ENCODE peak calls at places on chromosomes 11 and 22, in four cellular contexts. One of them, this sample, is unnamed. For H3K4me1 and H3K27me3, the result is how much of the 10 kb centered on the place peaks cover.

GRCh38 chr11:113167599-113167998 is 146.8 kb upstream of the TTC12 start:
- DNase-seq in upper lobe of right lung: no peak
- DNase-seq in uterus: no peak
- DNase-seq in effector memory CD4-positive, alpha-beta T cell: no peak
- DNase-seq in this sample: no peak

GRCh38 chr11:134068829-134069425 is at the start of gene JAM3:
- DNase-seq in effector memory CD4-positive, alpha-beta T cell: peak
- DNase-seq in upper lobe of right lung: peak
- DNase-seq in uterus: peak
- DNase-seq in this sample: peak

GRCh38 chr11:78651923-78652602 is 77.4 kb upstream of the NARS2 start:
- DNase-seq in effector memory CD4-positive, alpha-beta T cell: no peak
- DNase-seq in upper lobe of right lung: no peak
- DNase-seq in uterus: no peak
- DNase-seq in this sample: no peak

GRCh38 chr11:38089728-38090127 is 1491.7 kb upstream of the RAG2 start:
- DNase-seq in upper lobe of right lung: no peak
- DNase-seq in uterus: no peak
- DNase-seq in effector memory CD4-positive, alpha-beta T cell: no peak
- DNase-seq in this sample: no peak

GRCh38 chr11:32153747-32154146 is 62.9 kb downstream of the RCN1 start:
- DNase-seq in uterus: no peak
- DNase-seq in upper lobe of right lung: no peak
- DNase-seq in effector memory CD4-positive, alpha-beta T cell: no peak
- DNase-seq in this sample: no peak

GRCh38 chr11:88315981-88316441 is 21.5 kb downstream of the CTSC start:
- DNase-seq in uterus: no peak
- DNase-seq in upper lobe of right lung: no peak
- DNase-seq in effector memory CD4-positive, alpha-beta T cell: no peak
- DNase-seq in this sample: no peak

GRCh38 chr11:118002010-118002540 is 15.9 kb downstream of the IL10RA start:
- DNase-seq in uterus: no peak
- DNase-seq in upper lobe of right lung: no peak
- DNase-seq in effector memory CD4-positive, alpha-beta T cell: no peak
- DNase-seq in this sample: no peak

GRCh38 chr11:134556186-134556585 is 144.1 kb upstream of the B3GAT1 start:
- DNase-seq in effector memory CD4-positive, alpha-beta T cell: no peak
- DNase-seq in uterus: no peak
- DNase-seq in upper lobe of right lung: no peak
- DNase-seq in this sample: no peak

GRCh38 chr11:79437274-79437980 is 3.4 kb downstream of the TENM4 start:
- DNase-seq in effector memory CD4-positive, alpha-beta T cell: no peak
- DNase-seq in upper lobe of right lung: peak
- DNase-seq in uterus: peak
- DNase-seq in this sample: no peak

GRCh38 chr11:132028380-132029240 is 658.2 kb downstream of the NTM start:
- DNase-seq in uterus: no peak
- DNase-seq in upper lobe of right lung: no peak
- DNase-seq in effector memory CD4-positive, alpha-beta T cell: no peak
- DNase-seq in this sample: no peak

GRCh38 chr11:127966821-127967220 is 620.5 kb downstream of the ETS1 start:
- DNase-seq in effector memory CD4-positive, alpha-beta T cell: no peak
- DNase-seq in upper lobe of right lung: no peak
- DNase-seq in uterus: no peak
- DNase-seq in this sample: no peak

GRCh38 chr22:26828311-26828710 is 170.9 kb downstream of the MIAT start:
- DNase-seq in uterus: no peak
- DNase-seq in effector memory CD4-positive, alpha-beta T cell: no peak
- DNase-seq in upper lobe of right lung: no peak
- DNase-seq in this sample: no peak

GRCh38 chr11:118497831-118498230 is 29.4 kb upstream of the TTC36 start:
- DNase-seq in upper lobe of right lung: no peak
- DNase-seq in uterus: no peak
- DNase-seq in effector memory CD4-positive, alpha-beta T cell: no peak
- DNase-seq in this sample: no peak

GRCh38 chr22:39081557-39081956 is 4.5 kb downstream of the APOBEC3G start:
- DNase-seq in uterus: no peak
- DNase-seq in upper lobe of right lung: no peak
- DNase-seq in effector memory CD4-positive, alpha-beta T cell: no peak
- DNase-seq in this sample: no peak

GRCh38 chr22:39080993-39081513 is 4.0 kb downstream of the APOBEC3G start:
- DNase-seq in effector memory CD4-positive, alpha-beta T cell: no peak
- DNase-seq in uterus: no peak
- DNase-seq in upper lobe of right lung: no peak
- DNase-seq in this sample: no peak

GRCh38 chr22:39084666-39085065 is 7.6 kb downstream of the APOBEC3G start:
- DNase-seq in uterus: no peak
- DNase-seq in upper lobe of right lung: no peak
- DNase-seq in effector memory CD4-positive, alpha-beta T cell: no peak
- DNase-seq in this sample: no peak

GRCh38 chr22:39080052-39080762 is 3.1 kb downstream of the APOBEC3G start:
- DNase-seq in upper lobe of right lung: no peak
- DNase-seq in uterus: no peak
- DNase-seq in effector memory CD4-positive, alpha-beta T cell: peak
- DNase-seq in this sample: no peak

DNA sequence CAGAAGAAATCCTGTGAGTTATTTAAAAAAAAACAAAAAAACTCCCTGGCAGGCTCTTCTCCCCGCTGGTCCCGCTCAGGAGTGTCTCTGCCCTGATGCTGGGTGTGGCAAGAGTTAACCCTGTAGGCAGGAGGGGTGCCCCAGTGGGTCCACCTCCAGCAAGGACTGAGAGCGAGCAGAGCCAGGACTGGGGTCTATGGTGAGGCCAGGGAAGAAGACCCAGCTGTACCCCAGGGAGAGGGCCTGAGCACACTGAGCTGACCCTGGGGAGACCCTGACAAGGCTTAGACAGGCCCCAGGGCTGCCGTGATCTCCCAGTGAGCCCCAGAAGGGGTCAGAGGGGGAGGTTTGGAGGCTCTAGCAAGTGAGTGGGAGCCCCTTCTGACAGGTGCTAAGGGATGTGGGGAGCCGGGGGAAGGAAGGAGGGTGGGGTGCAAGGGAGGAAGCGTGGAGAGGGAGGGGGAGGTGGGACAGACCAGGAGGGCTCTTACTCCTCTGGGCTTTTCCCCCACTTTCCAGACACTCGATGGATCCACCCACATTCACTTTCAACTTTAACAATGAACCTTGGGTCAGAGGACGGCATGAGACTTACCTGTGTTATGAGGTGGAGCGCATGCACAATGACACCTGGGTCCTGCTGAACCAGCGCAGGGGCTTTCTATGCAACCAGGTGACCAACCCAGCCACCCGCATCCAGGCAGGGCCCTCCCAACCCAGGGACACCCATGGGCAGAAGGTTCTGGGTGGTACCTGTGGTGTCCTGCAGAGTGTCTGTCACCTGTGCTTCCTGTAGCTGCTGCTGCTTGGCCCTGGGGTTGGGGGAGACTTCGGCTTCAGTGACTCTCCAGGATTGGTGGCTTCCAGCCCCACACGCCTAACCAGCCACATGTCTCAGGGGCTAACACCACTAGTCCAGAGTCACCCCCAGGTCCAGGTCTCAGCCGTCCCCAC is 6.4 kb downstream of the APOBEC3G start:
- DNase-seq in effector memory CD4-positive, alpha-beta T cell: no peak
- DNase-seq in upper lobe of right lung: no peak
- DNase-seq in uterus: no peak
- DNase-seq in this sample: no peak
- H3K4me1 ChIP-seq in effector memory CD4-positive, alpha-beta T cell: under half
- H3K4me1 ChIP-seq in upper lobe of right lung: under half
- H3K4me1 ChIP-seq in uterus: under half
- H3K4me1 ChIP-seq in this sample: under half

DNA sequence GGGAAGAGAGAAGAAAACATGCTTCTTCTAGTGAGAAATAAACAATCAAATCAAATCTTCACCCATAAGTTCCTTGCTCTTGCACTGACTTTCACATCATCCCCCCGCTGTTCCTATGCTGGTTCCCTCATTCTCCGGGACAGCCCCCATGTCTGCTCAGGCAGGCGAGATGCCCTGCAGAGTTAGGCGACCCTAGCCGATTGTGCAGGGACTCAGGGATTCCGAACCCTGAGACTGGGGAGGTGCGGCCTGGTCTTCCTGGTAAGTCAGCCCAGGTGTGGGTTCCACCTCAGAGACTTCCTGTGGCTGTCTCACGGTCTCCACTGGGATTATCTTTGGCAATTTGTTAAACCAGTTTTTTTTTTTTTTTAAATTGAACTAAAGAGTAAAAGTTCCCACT is 6.6 kb downstream of the TTC38 start:
- DNase-seq in uterus: no peak
- DNase-seq in effector memory CD4-positive, alpha-beta T cell: no peak
- DNase-seq in upper lobe of right lung: no peak
- DNase-seq in this sample: no peak
- H3K27me3 ChIP-seq in uterus: under half
- H3K27me3 ChIP-seq in effector memory CD4-positive, alpha-beta T cell: under half
- H3K27me3 ChIP-seq in upper lobe of right lung: under half
- H3K27me3 ChIP-seq in this sample: under half

GRCh38 chr11:1936781-1937615 is 10.1 kb upstream of the MRPL23 start:
- DNase-seq in effector memory CD4-positive, alpha-beta T cell: no peak
- DNase-seq in upper lobe of right lung: peak
- DNase-seq in uterus: no peak
- DNase-seq in this sample: no peak

GRCh38 chr11:1937616-1938342 is 9.4 kb upstream of the MRPL23 start:
- DNase-seq in upper lobe of right lung: peak
- DNase-seq in effector memory CD4-positive, alpha-beta T cell: no peak
- DNase-seq in uterus: peak
- DNase-seq in this sample: peak

GRCh38 chr11:1934326-1935155 is 12.6 kb upstream of the MRPL23 start:
- DNase-seq in effector memory CD4-positive, alpha-beta T cell: no peak
- DNase-seq in uterus: no peak
- DNase-seq in upper lobe of right lung: no peak
- DNase-seq in this sample: no peak

GRCh38 chr11:1935156-1936071 is 11.7 kb upstream of the MRPL23 start:
- DNase-seq in uterus: no peak
- DNase-seq in upper lobe of right lung: peak
- DNase-seq in effector memory CD4-positive, alpha-beta T cell: no peak
- DNase-seq in this sample: no peak

DNA sequence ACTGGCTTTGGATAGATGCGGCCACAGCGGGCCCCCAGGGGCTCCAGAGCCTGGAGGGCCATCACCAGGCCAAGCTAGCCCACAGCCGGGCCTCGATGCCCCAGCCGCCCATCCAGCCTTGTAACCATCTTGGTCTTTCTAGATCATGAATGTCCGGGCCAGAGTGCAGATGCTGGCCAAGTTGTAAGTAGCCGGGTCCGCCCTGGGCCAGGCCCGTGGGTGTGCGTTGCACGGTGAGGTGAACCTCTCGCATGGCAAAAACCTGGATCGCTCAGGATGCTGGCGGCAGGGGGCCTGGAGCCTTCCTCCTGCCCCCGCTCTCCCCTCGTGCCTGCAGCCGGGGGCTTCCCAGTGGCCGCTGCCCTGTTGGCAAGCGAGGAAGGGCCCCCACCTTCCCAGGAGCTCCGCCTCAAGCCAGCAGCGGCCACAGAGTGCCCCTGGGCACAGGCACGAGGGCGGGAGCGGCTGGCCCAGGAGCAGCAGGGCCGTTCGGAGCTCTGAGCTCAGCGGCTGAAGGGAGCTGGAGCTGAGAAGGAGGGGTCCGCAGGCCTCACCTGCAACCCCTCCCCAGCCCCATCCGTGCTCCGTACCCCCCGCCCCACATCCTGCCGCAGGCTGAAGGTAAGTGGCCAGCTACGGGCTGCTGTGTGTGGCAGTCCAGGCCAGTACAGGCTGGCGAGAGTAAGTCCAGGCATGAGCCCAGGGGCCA is 10.9 kb upstream of the MRPL23 start:
- DNase-seq in effector memory CD4-positive, alpha-beta T cell: no peak
- DNase-seq in uterus: no peak
- DNase-seq in upper lobe of right lung: peak
- DNase-seq in this sample: no peak
- H3K4me3 ChIP-seq in effector memory CD4-positive, alpha-beta T cell: no peak
- H3K4me3 ChIP-seq in uterus: no peak
- H3K4me3 ChIP-seq in upper lobe of right lung: no peak
- H3K4me3 ChIP-seq in this sample: no peak

DNA sequence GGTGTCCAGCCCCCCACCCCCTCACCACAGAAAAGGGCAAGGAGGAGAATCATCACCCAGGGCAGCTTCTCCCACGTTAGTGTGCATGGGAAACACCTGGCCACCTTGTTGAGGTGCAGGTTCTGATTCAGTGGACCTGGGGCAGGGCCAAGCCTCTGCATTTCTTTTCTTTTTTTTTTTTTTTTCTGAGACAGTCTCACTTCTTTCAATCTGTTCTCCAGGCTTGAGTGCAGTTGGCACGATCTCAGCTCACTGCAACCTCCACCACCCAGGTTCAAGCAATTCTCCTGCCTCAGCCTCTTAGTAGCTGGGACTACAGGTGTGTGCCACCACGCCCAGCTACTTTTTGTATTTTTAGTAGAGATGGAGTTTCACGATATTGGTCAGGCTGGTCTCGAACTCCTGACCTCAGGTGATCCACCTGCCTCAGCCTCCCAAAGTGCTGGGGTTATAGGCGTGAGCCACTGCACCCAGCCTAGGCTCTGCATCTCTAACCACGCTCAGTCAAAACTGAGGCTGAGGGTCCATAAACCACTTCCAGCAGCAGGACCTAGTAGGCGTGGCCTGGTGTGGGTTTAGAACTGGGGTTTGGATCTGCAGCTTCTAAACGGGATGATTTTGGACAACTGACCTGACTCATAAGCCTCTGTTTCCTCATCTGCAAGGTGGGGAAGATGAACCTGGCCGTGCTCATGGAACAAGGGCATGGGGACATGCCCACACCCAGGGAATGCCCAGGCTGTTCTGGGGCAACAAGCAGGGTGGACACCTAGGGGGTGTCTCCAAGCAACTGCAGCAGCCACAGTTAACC is 734 bp downstream of the ZP1 start:
- DNase-seq in upper lobe of right lung: peak
- DNase-seq in uterus: no peak
- DNase-seq in effector memory CD4-positive, alpha-beta T cell: no peak
- DNase-seq in this sample: no peak
- H3K4me1 ChIP-seq in upper lobe of right lung: under half
- H3K4me1 ChIP-seq in uterus: under half
- H3K4me1 ChIP-seq in effector memory CD4-positive, alpha-beta T cell: under half
- H3K4me1 ChIP-seq in this sample: under half

GRCh38 chr11:108803781-108804180 is 138.9 kb downstream of the DDX10 start:
- DNase-seq in upper lobe of right lung: no peak
- DNase-seq in uterus: no peak
- DNase-seq in effector memory CD4-positive, alpha-beta T cell: no peak
- DNase-seq in this sample: no peak
- H3K27me3 ChIP-seq in upper lobe of right lung: under half
- H3K27me3 ChIP-seq in uterus: under half
- H3K27me3 ChIP-seq in effector memory CD4-positive, alpha-beta T cell: under half
- H3K27me3 ChIP-seq in this sample: under half